ENCODE peak calls at places on chromosomes 3 and 15, in six cellular contexts. P is HepG2, D is GM12878, X is HCT116, W is SK-N-SH, A is K562. Y is an unnamed sample. For H3K79me2, the result is how much of the 10 kb centered on the place peaks cover.

GRCh38 chr3:126439346-126439967 is 36.2 kb downstream of the ZXDC start:
- DNase-seq in P (no peak), D (no peak), X (no peak), W (no peak), A (no peak), Y (no peak)

GRCh38 chr3:124207873-124208473 is 216.0 kb upstream of the ROPN1 start:
- DNase-seq in P (no peak), D (peak), X (no peak), W (no peak), A (no peak), Y (no peak)

GRCh38 chr3:188734395-188734794 is 437.4 kb upstream of the TPRG1 start:
- DNase-seq in P (no peak), D (no peak), X (no peak), W (no peak), A (no peak), Y (no peak)

GRCh38 chr3:50689558-50689957 is 14.8 kb downstream of the DOCK3 start:
- DNase-seq in P (no peak), D (no peak), X (no peak), W (no peak), A (no peak), Y (no peak)

GRCh38 chr15:22887157-22887951 is 48.9 kb downstream of the NIPA2 start:
- DNase-seq in P (no peak), D (no peak), X (no peak), W (no peak), A (peak), Y (no peak)

GRCh38 chr15:94177112-94177511 is 54.2 kb upstream of the MCTP2 start:
- DNase-seq in P (no peak), D (no peak), X (no peak), W (peak), A (no peak), Y (no peak)

GRCh38 chr3:14455571-14456317 is 53.3 kb downstream of the SLC6A6 start:
- DNase-seq in P (no peak), D (no peak), X (no peak), W (no peak), A (no peak), Y (no peak)

GRCh38 chr15:77865701-77866100 is 211.8 kb downstream of the TBC1D2B start:
- DNase-seq in P (no peak), D (no peak), X (no peak), W (no peak), A (no peak), Y (no peak)

GRCh38 chr3:114093596-114093995 is 37.1 kb downstream of the QTRT2 start:
- DNase-seq in P (no peak), D (no peak), X (peak), W (peak), A (peak), Y (no peak)

GRCh38 chr3:153768559-153769469 is 352.4 kb upstream of the ARHGEF26 start:
- DNase-seq in P (peak), D (peak), X (peak), W (peak), A (peak), Y (peak)

GRCh38 chr15:74833376-74834107 is 7.1 kb downstream of the CPLX3 start:
- DNase-seq in P (no peak), D (no peak), X (no peak), W (no peak), A (no peak), Y (no peak)

GRCh38 chr3:32501785-32502088 is 915 bp downstream of the CMTM6 start:
- DNase-seq in P (no peak), D (no peak), X (no peak), W (no peak), A (no peak), Y (no peak)

GRCh38 chr3:30775070-30775469 is 119.4 kb downstream of the GADL1 start:
- DNase-seq in P (no peak), D (no peak), X (no peak), W (no peak), A (no peak), Y (no peak)

GRCh38 chr15:74050127-74050526 is 32.2 kb downstream of the GOLGA6A start:
- DNase-seq in P (no peak), D (no peak), X (no peak), W (no peak), A (no peak), Y (no peak)

GRCh38 chr15:31398677-31399260 is 72.1 kb downstream of the KLF13 start:
- DNase-seq in P (peak), D (no peak), X (no peak), W (no peak), A (no peak), Y (no peak)

GRCh38 chr3:111069974-111070751 is 1.5 kb upstream of the NECTIN3 start:
- DNase-seq in P (no peak), D (no peak), X (no peak), W (peak), A (no peak), Y (no peak)

GRCh38 chr15:89301304-89302089 is 33.1 kb downstream of the POLG start:
- DNase-seq in P (no peak), D (no peak), X (no peak), W (no peak), A (no peak), Y (no peak)

GRCh38 chr15:77622212-77622941 is 10.3 kb downstream of the LINGO1 start:
- DNase-seq in P (no peak), D (no peak), X (no peak), W (peak), A (peak), Y (no peak)

GRCh38 chr3:160929595-160929994 is 173.6 kb downstream of the PPM1L start:
- DNase-seq in P (no peak), D (no peak), X (no peak), W (peak), A (no peak), Y (no peak)

GRCh38 chr3:77256584-77257488 is 216.9 kb downstream of the ROBO2 start:
- DNase-seq in P (no peak), D (no peak), X (no peak), W (no peak), A (no peak), Y (no peak)

GRCh38 chr3:111845996-111846395 is 13.1 kb upstream of the PHLDB2 start:
- DNase-seq in P (no peak), D (no peak), X (no peak), W (no peak), A (no peak), Y (no peak)

GRCh38 chr3:22296641-22297040 is 545.6 kb upstream of the ZNF385D start:
- DNase-seq in P (no peak), D (no peak), X (no peak), W (peak), A (no peak), Y (no peak)

GRCh38 chr15:29821416-29822099 is 710 bp downstream of the TJP1 start:
- DNase-seq in P (peak), D (no peak), X (peak), W (peak), A (peak), Y (peak)

GRCh38 chr15:83057002-83057401 is 10.1 kb downstream of the BTBD1 start:
- DNase-seq in P (no peak), D (no peak), X (no peak), W (no peak), A (no peak), Y (no peak)

GRCh38 chr3:10482631-10483363 is 22.6 kb downstream of the ATP2B2 start:
- DNase-seq in P (no peak), D (no peak), X (no peak), W (no peak), A (no peak), Y (no peak)

GRCh38 chr15:78915341-78916087 is 29.3 kb downstream of the CTSH start:
- DNase-seq in P (no peak), D (no peak), X (no peak), W (no peak), A (no peak), Y (no peak)

GRCh38 chr15:89078831-89079810 is 9.1 kb upstream of the ABHD2 start:
- DNase-seq in P (no peak), D (no peak), X (no peak), W (no peak), A (no peak), Y (no peak)

GRCh38 chr15:77621847-77622211 is 10.9 kb downstream of the LINGO1 start:
- DNase-seq in P (no peak), D (no peak), X (no peak), W (no peak), A (no peak), Y (no peak)

GRCh38 chr3:5314897-5315296 is 127.4 kb downstream of the EDEM1 start:
- DNase-seq in P (no peak), D (no peak), X (no peak), W (no peak), A (no peak), Y (no peak)
- H3K79me2 ChIP-seq in P (under half), D (under half), X (under half), W (under half), A (under half), Y (under half)

DNA sequence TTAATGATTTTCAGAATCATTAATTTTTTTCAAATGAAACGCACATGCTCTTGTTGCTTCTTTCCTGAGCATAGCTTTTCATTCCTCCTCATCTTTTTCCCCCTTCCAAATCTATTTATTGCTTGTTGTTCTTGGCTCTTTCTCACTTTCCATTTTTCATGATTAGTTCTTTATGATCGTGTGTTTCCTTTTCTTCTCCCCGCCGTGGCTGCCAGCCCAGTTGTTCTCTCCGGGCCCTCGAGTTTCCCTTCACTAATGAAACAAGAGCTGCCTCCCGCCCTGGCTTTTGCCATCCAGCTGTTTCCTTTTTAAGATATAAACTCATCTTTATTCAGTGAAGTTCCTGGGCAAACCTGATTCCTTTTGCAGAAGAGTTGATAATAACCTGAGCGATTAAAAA is 170.2 kb upstream of the NR2F2 start:
- DNase-seq in P (no peak), D (no peak), X (no peak), W (no peak), A (no peak), Y (no peak)
- TF ChIP-seq YY1 in P (no peak), D (no peak), X (no peak), W (no peak), A (no peak), Y (no peak)

DNA sequence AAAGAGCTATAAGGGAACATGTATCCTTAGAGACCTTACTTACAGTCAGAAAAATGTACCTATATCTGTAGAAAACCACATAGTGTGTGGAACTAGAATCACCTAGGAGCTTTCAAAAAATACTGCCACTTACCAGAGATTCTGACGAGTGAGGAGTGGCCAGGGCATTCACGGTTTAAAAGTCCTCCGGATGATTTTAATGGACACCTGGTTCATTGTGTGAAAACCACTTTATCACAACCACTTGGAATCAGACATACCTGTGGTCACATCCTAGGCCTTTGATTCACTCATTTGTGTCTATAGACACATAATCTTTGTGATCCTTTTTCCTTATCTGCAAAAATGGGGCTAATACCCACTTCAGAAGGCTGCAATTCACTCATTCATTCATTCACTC is 159.8 kb downstream of the MBNL1 start:
- DNase-seq in P (no peak), D (no peak), X (no peak), W (no peak), A (no peak), Y (no peak)
- H3K79me2 ChIP-seq in P (under half), D (under half), X (half or more), W (half or more), A (half or more), Y (under half)

GRCh38 chr3:127954642-127955041 is 39.6 kb downstream of the KBTBD12 start:
- DNase-seq in P (no peak), D (no peak), X (no peak), W (no peak), A (no peak), Y (no peak)
- TF ChIP-seq YY1 in P (no peak), D (no peak), X (no peak), W (no peak), A (no peak), Y (no peak)

GRCh38 chr15:85030301-85031049 is 48.8 kb downstream of the PDE8A start:
- DNase-seq in P (no peak), D (no peak), X (no peak), W (no peak), A (no peak), Y (no peak)

GRCh38 chr15:85029221-85029620 is 47.6 kb downstream of the PDE8A start:
- DNase-seq in P (no peak), D (no peak), X (no peak), W (no peak), A (no peak), Y (no peak)

GRCh38 chr15:85026304-85027032 is 44.8 kb downstream of the PDE8A start:
- DNase-seq in P (no peak), D (no peak), X (no peak), W (no peak), A (no peak), Y (no peak)

GRCh38 chr15:85027033-85027380 is 45.4 kb downstream of the PDE8A start:
- DNase-seq in P (no peak), D (no peak), X (no peak), W (no peak), A (no peak), Y (no peak)

DNA sequence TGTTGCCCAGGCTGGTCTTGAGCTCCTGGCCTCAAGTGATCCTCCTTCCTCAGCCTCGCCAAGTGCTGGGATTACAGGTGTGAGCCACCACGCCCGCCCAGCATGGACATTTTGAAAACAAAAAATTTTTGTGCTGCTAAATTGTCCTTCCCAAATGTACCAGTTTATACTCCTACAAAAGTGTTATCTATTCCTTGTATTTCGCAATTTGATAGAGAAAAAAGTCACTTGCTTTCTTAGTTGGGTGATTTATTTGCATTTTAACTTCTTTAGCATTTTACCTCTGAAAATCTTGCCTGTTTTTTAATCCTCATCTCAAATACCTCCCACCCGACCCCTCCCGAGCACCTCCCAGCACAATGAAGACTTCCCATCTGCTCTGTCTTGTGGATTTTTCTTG is 46.8 kb downstream of the PDE8A start:
- DNase-seq in P (no peak), D (no peak), X (no peak), W (no peak), A (no peak), Y (no peak)
- H3K79me2 ChIP-seq in P (half or more), D (half or more), X (half or more), W (half or more), A (half or more), Y (under half)